ENCODE peak calls at places on chromosomes 1 and 21, in ten cellular contexts. One of them, this sample, is unnamed.

GRCh38 chr1:170664283-170664827 is 424 bp downstream of the PRRX1 start:
- DNase-seq in endothelial cell: no peak
- DNase-seq in iPS-NIHi11: no peak
- DNase-seq in CD8-positive, alpha-beta memory T cell: no peak
- DNase-seq in activated T-helper 1 cell treated with anti-CD3 and anti-CD28 coated beads, Interleukin-2, amount 50 U/mL, for 16 hours: no peak
- DNase-seq in naive thymus-derived CD8-positive, alpha-beta T cell: no peak
- DNase-seq in RPMI7951: no peak
- DNase-seq in H54: peak; percentile 39
- DNase-seq in adrenal gland: no peak
- DNase-seq in NT2/D1: no peak
- DNase-seq in this sample: peak; percentile 32

GRCh38 chr1:32540589-32540988 is 1.4 kb downstream of the ZBTB8A start:
- DNase-seq in NT2/D1: no peak
- DNase-seq in endothelial cell: no peak
- DNase-seq in H54: no peak
- DNase-seq in CD8-positive, alpha-beta memory T cell: no peak
- DNase-seq in activated T-helper 1 cell treated with anti-CD3 and anti-CD28 coated beads, Interleukin-2, amount 50 U/mL, for 16 hours: no peak
- DNase-seq in naive thymus-derived CD8-positive, alpha-beta T cell: no peak
- DNase-seq in iPS-NIHi11: no peak
- DNase-seq in adrenal gland: no peak
- DNase-seq in RPMI7951: peak; percentile 6
- DNase-seq in this sample: no peak

GRCh38 chr1:182248721-182249120 is 142.9 kb downstream of the GLUL start:
- DNase-seq in adrenal gland: no peak
- DNase-seq in naive thymus-derived CD8-positive, alpha-beta T cell: no peak
- DNase-seq in NT2/D1: no peak
- DNase-seq in RPMI7951: no peak
- DNase-seq in activated T-helper 1 cell treated with anti-CD3 and anti-CD28 coated beads, Interleukin-2, amount 50 U/mL, for 16 hours: no peak
- DNase-seq in iPS-NIHi11: no peak
- DNase-seq in endothelial cell: no peak
- DNase-seq in CD8-positive, alpha-beta memory T cell: no peak
- DNase-seq in H54: no peak
- DNase-seq in this sample: no peak

GRCh38 chr1:248900637-248901036 is 5.4 kb upstream of the PGBD2 start:
- DNase-seq in RPMI7951: no peak
- DNase-seq in naive thymus-derived CD8-positive, alpha-beta T cell: no peak
- DNase-seq in NT2/D1: no peak
- DNase-seq in iPS-NIHi11: no peak
- DNase-seq in activated T-helper 1 cell treated with anti-CD3 and anti-CD28 coated beads, Interleukin-2, amount 50 U/mL, for 16 hours: no peak
- DNase-seq in endothelial cell: no peak
- DNase-seq in H54: no peak
- DNase-seq in CD8-positive, alpha-beta memory T cell: no peak
- DNase-seq in adrenal gland: no peak
- DNase-seq in this sample: no peak

GRCh38 chr1:150281221-150281757 is 1.1 kb upstream of the CIART start:
- DNase-seq in RPMI7951: peak; percentile 73
- DNase-seq in H54: no peak
- DNase-seq in naive thymus-derived CD8-positive, alpha-beta T cell: peak; percentile 47
- DNase-seq in activated T-helper 1 cell treated with anti-CD3 and anti-CD28 coated beads, Interleukin-2, amount 50 U/mL, for 16 hours: peak; percentile 22
- DNase-seq in adrenal gland: peak; percentile 76
- DNase-seq in endothelial cell: peak; percentile 66
- DNase-seq in NT2/D1: peak; percentile 69
- DNase-seq in iPS-NIHi11: no peak
- DNase-seq in CD8-positive, alpha-beta memory T cell: peak; percentile 31
- DNase-seq in this sample: peak; percentile 70

GRCh38 chr1:39132505-39133339 is 71.8 kb upstream of the MACF1 start:
- DNase-seq in activated T-helper 1 cell treated with anti-CD3 and anti-CD28 coated beads, Interleukin-2, amount 50 U/mL, for 16 hours: no peak
- DNase-seq in iPS-NIHi11: peak; percentile 83
- DNase-seq in naive thymus-derived CD8-positive, alpha-beta T cell: no peak
- DNase-seq in endothelial cell: peak; percentile 84
- DNase-seq in RPMI7951: peak; percentile 61
- DNase-seq in CD8-positive, alpha-beta memory T cell: no peak
- DNase-seq in NT2/D1: no peak
- DNase-seq in adrenal gland: peak; percentile 65
- DNase-seq in H54: no peak
- DNase-seq in this sample: peak; percentile 57

GRCh38 chr21:41866274-41866809 is 12.8 kb downstream of the PRDM15 start:
- DNase-seq in endothelial cell: no peak
- DNase-seq in H54: no peak
- DNase-seq in naive thymus-derived CD8-positive, alpha-beta T cell: no peak
- DNase-seq in CD8-positive, alpha-beta memory T cell: no peak
- DNase-seq in activated T-helper 1 cell treated with anti-CD3 and anti-CD28 coated beads, Interleukin-2, amount 50 U/mL, for 16 hours: no peak
- DNase-seq in NT2/D1: no peak
- DNase-seq in RPMI7951: no peak
- DNase-seq in adrenal gland: no peak
- DNase-seq in iPS-NIHi11: no peak
- DNase-seq in this sample: no peak

GRCh38 chr21:14589855-14590563 is 43.9 kb upstream of the SAMSN1 start:
- DNase-seq in endothelial cell: no peak
- DNase-seq in CD8-positive, alpha-beta memory T cell: no peak
- DNase-seq in NT2/D1: no peak
- DNase-seq in iPS-NIHi11: no peak
- DNase-seq in RPMI7951: no peak
- DNase-seq in activated T-helper 1 cell treated with anti-CD3 and anti-CD28 coated beads, Interleukin-2, amount 50 U/mL, for 16 hours: no peak
- DNase-seq in adrenal gland: no peak
- DNase-seq in H54: no peak
- DNase-seq in naive thymus-derived CD8-positive, alpha-beta T cell: no peak
- DNase-seq in this sample: no peak

GRCh38 chr1:79074975-79075374 is 68.4 kb upstream of the ADGRL4 start:
- DNase-seq in adrenal gland: no peak
- DNase-seq in RPMI7951: no peak
- DNase-seq in NT2/D1: no peak
- DNase-seq in CD8-positive, alpha-beta memory T cell: no peak
- DNase-seq in naive thymus-derived CD8-positive, alpha-beta T cell: no peak
- DNase-seq in endothelial cell: no peak
- DNase-seq in activated T-helper 1 cell treated with anti-CD3 and anti-CD28 coated beads, Interleukin-2, amount 50 U/mL, for 16 hours: no peak
- DNase-seq in H54: no peak
- DNase-seq in iPS-NIHi11: no peak
- DNase-seq in this sample: no peak

GRCh38 chr1:37107153-37107552 is 72.8 kb upstream of the GRIK3 start:
- DNase-seq in CD8-positive, alpha-beta memory T cell: no peak
- DNase-seq in H54: no peak
- DNase-seq in endothelial cell: no peak
- DNase-seq in adrenal gland: no peak
- DNase-seq in activated T-helper 1 cell treated with anti-CD3 and anti-CD28 coated beads, Interleukin-2, amount 50 U/mL, for 16 hours: no peak
- DNase-seq in RPMI7951: no peak
- DNase-seq in NT2/D1: no peak
- DNase-seq in naive thymus-derived CD8-positive, alpha-beta T cell: no peak
- DNase-seq in iPS-NIHi11: no peak
- DNase-seq in this sample: no peak

GRCh38 chr1:169086603-169087455 is 19.7 kb upstream of the ATP1B1 start:
- DNase-seq in H54: no peak
- DNase-seq in RPMI7951: peak; percentile 25
- DNase-seq in NT2/D1: no peak
- DNase-seq in endothelial cell: no peak
- DNase-seq in naive thymus-derived CD8-positive, alpha-beta T cell: no peak
- DNase-seq in activated T-helper 1 cell treated with anti-CD3 and anti-CD28 coated beads, Interleukin-2, amount 50 U/mL, for 16 hours: no peak
- DNase-seq in CD8-positive, alpha-beta memory T cell: no peak
- DNase-seq in iPS-NIHi11: no peak
- DNase-seq in adrenal gland: no peak
- DNase-seq in this sample: peak; percentile 37

GRCh38 chr1:9086060-9086459 is 16.6 kb upstream of the SLC2A5 start:
- DNase-seq in H54: no peak
- DNase-seq in endothelial cell: no peak
- DNase-seq in adrenal gland: no peak
- DNase-seq in activated T-helper 1 cell treated with anti-CD3 and anti-CD28 coated beads, Interleukin-2, amount 50 U/mL, for 16 hours: no peak
- DNase-seq in iPS-NIHi11: no peak
- DNase-seq in naive thymus-derived CD8-positive, alpha-beta T cell: no peak
- DNase-seq in RPMI7951: peak; percentile 90
- DNase-seq in CD8-positive, alpha-beta memory T cell: no peak
- DNase-seq in NT2/D1: no peak
- DNase-seq in this sample: no peak

GRCh38 chr1:10635385-10635896 is 160.7 kb downstream of the PEX14 start:
- DNase-seq in NT2/D1: no peak
- DNase-seq in H54: no peak
- DNase-seq in CD8-positive, alpha-beta memory T cell: no peak
- DNase-seq in activated T-helper 1 cell treated with anti-CD3 and anti-CD28 coated beads, Interleukin-2, amount 50 U/mL, for 16 hours: no peak
- DNase-seq in naive thymus-derived CD8-positive, alpha-beta T cell: no peak
- DNase-seq in iPS-NIHi11: no peak
- DNase-seq in endothelial cell: no peak
- DNase-seq in adrenal gland: no peak
- DNase-seq in RPMI7951: no peak
- DNase-seq in this sample: peak; percentile 24

GRCh38 chr21:25801217-25802015 is 66.6 kb downstream of the GABPA start:
- DNase-seq in endothelial cell: peak; percentile 94
- DNase-seq in iPS-NIHi11: peak; percentile 86
- DNase-seq in H54: peak; percentile 67
- DNase-seq in RPMI7951: peak; percentile 70
- DNase-seq in adrenal gland: peak; percentile 88
- DNase-seq in naive thymus-derived CD8-positive, alpha-beta T cell: peak; percentile 83
- DNase-seq in CD8-positive, alpha-beta memory T cell: peak; percentile 67
- DNase-seq in NT2/D1: peak; percentile 95
- DNase-seq in activated T-helper 1 cell treated with anti-CD3 and anti-CD28 coated beads, Interleukin-2, amount 50 U/mL, for 16 hours: peak; percentile 76
- DNase-seq in this sample: peak; percentile 76

GRCh38 chr21:42544544-42544943 is 30.9 kb downstream of the SLC37A1 start:
- DNase-seq in NT2/D1: no peak
- DNase-seq in endothelial cell: no peak
- DNase-seq in RPMI7951: no peak
- DNase-seq in H54: no peak
- DNase-seq in CD8-positive, alpha-beta memory T cell: no peak
- DNase-seq in iPS-NIHi11: no peak
- DNase-seq in activated T-helper 1 cell treated with anti-CD3 and anti-CD28 coated beads, Interleukin-2, amount 50 U/mL, for 16 hours: no peak
- DNase-seq in naive thymus-derived CD8-positive, alpha-beta T cell: no peak
- DNase-seq in adrenal gland: no peak
- DNase-seq in this sample: no peak

GRCh38 chr1:43530483-43531452 is at the start of gene PTPRF:
- DNase-seq in adrenal gland: no peak
- DNase-seq in H54: peak; percentile 67
- DNase-seq in NT2/D1: peak; percentile 47
- DNase-seq in naive thymus-derived CD8-positive, alpha-beta T cell: peak; percentile 10
- DNase-seq in activated T-helper 1 cell treated with anti-CD3 and anti-CD28 coated beads, Interleukin-2, amount 50 U/mL, for 16 hours: no peak
- DNase-seq in endothelial cell: peak; percentile 76
- DNase-seq in iPS-NIHi11: peak; percentile 94
- DNase-seq in RPMI7951: peak; percentile 65
- DNase-seq in CD8-positive, alpha-beta memory T cell: peak; percentile 18
- DNase-seq in this sample: peak; percentile 48